ENCODE peak calls at places on chromosome 17, in six cellular contexts. Z, V, Q, M, G and A are unnamed samples.

GRCh38 chr17:19728114-19728495 is 11.7 kb upstream of the SLC47A2 start:
- DNase-seq in V (peak; percentile 58), Z (peak; percentile 90), M (peak; percentile 72), Q (peak; percentile 77), G (no peak), A (peak; percentile 79)

GRCh38 chr17:8004899-8005298 is 2.5 kb downstream of the GUCY2D start:
- DNase-seq in Z (no peak), M (peak; percentile 59), V (peak; percentile 40), Q (peak; percentile 69), G (no peak), A (no peak)

GRCh38 chr17:12510535-12510934 is 155.2 kb upstream of the MYOCD start:
- DNase-seq in M (peak; percentile 43), Q (peak; percentile 44), Z (no peak), G (no peak), V (no peak), A (no peak)

GRCh38 chr17:43846963-43847369 is at the start of gene CD300LG:
- DNase-seq in Z (no peak), M (no peak), Q (no peak), V (no peak), G (no peak), A (peak; percentile 37)

GRCh38 chr17:38667099-38667786 is 7.5 kb downstream of the EPOP start:
- DNase-seq in M (peak; percentile 76), V (peak; percentile 77), Z (peak; percentile 81), Q (peak; percentile 85), G (peak; percentile 79), A (peak; percentile 58)

GRCh38 chr17:45381001-45381400 is 51.7 kb downstream of the ARHGAP27 start:
- DNase-seq in Z (no peak), V (no peak), Q (no peak), G (no peak), M (peak; percentile 27), A (no peak)

GRCh38 chr17:57501016-57501415 is 244.1 kb downstream of the CCDC182 start:
- DNase-seq in M (no peak), V (no peak), Z (no peak), G (no peak), Q (no peak), A (no peak)

GRCh38 chr17:34584805-34585416 is 5.5 kb downstream of the TMEM132E start:
- DNase-seq in M (peak; percentile 15), Q (peak; percentile 57), G (no peak), V (peak; percentile 34), Z (no peak), A (no peak)

GRCh38 chr17:79737046-79737921 is 6.5 kb downstream of the ENPP7 start:
- DNase-seq in M (no peak), V (no peak), Z (no peak), Q (no peak), G (no peak), A (no peak)

GRCh38 chr17:47205419-47205963 is 3.7 kb upstream of the MYL4 start:
- DNase-seq in G (no peak), Q (peak; percentile 93), M (peak; percentile 50), Z (peak; percentile 76), V (peak; percentile 22), A (no peak)

GRCh38 chr17:74987418-74987908 is at the start of gene CDR2L:
- DNase-seq in Q (peak; percentile 94), G (peak; percentile 83), V (peak; percentile 94), M (peak; percentile 90), Z (peak; percentile 99), A (peak; percentile 97)

GRCh38 chr17:67469208-67469980 is 92.3 kb downstream of the PITPNC1 start:
- DNase-seq in M (no peak), V (no peak), G (no peak), Z (no peak), Q (peak; percentile 39), A (no peak)

GRCh38 chr17:42657824-42658588 is 1.1 kb upstream of the TUBG2 start:
- DNase-seq in M (no peak), Q (no peak), G (no peak), V (no peak), Z (no peak), A (no peak)

GRCh38 chr17:61363601-61364462 is 35.8 kb upstream of the TBX2 start:
- DNase-seq in Z (no peak), M (no peak), Q (no peak), G (no peak), V (no peak), A (no peak)

GRCh38 chr17:2974347-2974746 is 89.1 kb downstream of the OR1D5 start:
- DNase-seq in M (no peak), G (no peak), Q (no peak), Z (no peak), V (no peak), A (no peak)

GRCh38 chr17:64146418-64147109 is 16.6 kb upstream of the ERN1 start:
- DNase-seq in Z (peak; percentile 84), Q (peak; percentile 80), M (peak; percentile 83), G (no peak), V (peak; percentile 53), A (peak; percentile 65)
- TF ChIP-seq CTCF in Z (no peak), Q (no peak), M (no peak), G (no peak), V (no peak), A (no peak)

DNA sequence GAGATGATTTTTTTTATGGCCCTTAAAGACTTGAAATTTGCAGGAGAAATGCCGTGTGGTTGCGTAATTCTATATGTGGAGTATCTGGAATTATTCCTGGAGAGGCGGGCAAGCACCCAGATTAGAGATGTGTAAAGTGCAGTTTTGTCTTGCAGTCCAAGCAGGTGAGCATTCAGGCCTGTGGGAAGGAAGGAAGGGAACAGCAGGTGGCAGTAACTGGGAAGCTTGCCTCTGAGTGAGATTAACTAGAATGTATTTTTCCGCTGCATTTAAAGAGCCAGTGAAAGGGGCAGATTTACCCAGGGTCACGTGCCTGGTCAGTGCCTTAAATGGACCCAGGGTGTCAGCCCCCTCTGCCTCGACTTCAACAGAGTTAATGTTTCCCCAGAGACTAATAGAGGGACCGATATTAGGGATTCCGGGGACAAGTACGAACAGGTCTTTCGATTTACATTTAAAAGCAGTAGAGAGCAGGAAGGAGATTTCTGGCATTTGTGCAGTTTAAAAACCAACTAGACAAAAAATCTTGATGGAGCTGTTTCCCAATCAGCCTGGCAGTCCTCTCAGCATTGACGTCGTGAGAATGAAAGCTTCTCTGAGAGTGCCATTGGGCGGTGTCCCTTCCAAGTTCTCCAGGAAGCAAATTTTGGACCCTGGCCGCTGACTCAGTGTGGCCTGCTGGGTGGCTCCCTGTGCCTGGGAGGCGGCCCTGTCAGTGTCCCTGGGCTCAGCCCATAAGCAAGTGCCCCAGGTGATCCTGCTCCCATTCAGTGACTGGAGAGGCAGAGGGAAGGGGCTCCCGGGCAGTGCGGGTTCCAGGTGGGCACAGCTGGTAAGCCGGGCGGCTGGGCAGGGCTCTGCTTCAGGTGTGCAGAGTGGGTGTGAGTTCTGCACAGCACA is 38.2 kb downstream of the KSR1 start:
- DNase-seq in G (no peak), M (peak; percentile 74), Z (peak; percentile 91), Q (peak; percentile 44), V (peak; percentile 65), A (peak; percentile 47)
- TF ChIP-seq CTCF in G (peak; percentile 68), M (peak; percentile 27), Z (peak; percentile 62), Q (peak; percentile 50), V (peak; percentile 61), A (peak; percentile 31)

DNA sequence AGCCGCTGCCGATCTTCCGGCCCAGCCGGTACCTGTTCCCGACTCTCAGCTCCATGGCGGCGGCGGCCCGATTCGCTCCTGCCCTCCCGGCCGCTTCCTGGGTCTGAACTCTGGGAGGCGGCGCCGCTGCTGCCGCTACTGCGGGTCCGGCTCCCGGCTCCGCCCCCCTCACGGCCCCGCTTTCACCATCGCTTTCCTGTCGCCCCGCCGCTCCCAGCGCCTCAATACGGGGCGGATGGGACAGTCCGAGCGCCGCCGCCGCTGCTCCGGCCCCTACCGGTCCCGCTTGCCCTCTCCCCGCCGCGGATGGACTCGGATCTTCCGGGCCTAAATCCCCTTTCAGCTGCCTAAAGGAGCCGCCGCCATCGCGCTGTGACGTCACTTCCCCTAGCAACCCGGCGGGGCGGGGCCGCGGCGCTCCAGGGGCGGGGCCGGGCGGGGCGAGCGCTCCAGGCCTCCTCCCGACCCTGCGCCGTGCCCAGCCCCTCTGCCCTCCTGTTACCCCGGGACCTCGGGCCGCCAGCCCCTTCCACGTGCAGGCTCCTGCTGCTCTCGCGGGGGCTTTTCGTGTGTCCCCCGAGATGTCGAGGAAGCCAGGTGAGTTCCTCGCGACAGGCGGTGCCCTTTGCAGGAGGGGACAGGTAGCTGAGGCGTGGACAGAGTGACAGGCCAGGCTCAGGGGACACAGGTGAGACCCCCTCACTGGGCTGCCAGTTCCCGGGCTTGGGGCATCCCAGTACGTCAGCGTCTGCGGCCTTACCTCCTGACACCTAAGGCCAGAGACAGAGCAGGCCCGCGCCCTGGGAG is at the start of gene CSNK1D:
- DNase-seq in V (peak; percentile 89), G (peak; percentile 97), Q (peak; percentile 82), M (peak; percentile 83), Z (peak; percentile 95), A (peak; percentile 91)
- TF ChIP-seq CTCF in V (no peak), G (no peak), Q (no peak), M (no peak), Z (no peak), A (no peak)

GRCh38 chr17:69064476-69064875 is 3.7 kb upstream of the ABCA9 start:
- DNase-seq in M (no peak), Q (no peak), Z (no peak), G (no peak), V (no peak), A (no peak)

GRCh38 chr17:69069289-69069688 is 8.6 kb upstream of the ABCA9 start:
- DNase-seq in V (no peak), Z (no peak), Q (no peak), M (no peak), G (no peak), A (no peak)

GRCh38 chr17:69066482-69066881 is 5.8 kb upstream of the ABCA9 start:
- DNase-seq in M (no peak), G (no peak), Q (no peak), V (no peak), Z (no peak), A (no peak)

GRCh38 chr17:69065113-69065512 is 4.4 kb upstream of the ABCA9 start:
- DNase-seq in Q (no peak), G (no peak), Z (no peak), V (no peak), M (no peak), A (no peak)

GRCh38 chr17:69067274-69068047 is 6.7 kb upstream of the ABCA9 start:
- DNase-seq in M (no peak), G (no peak), Q (no peak), V (no peak), Z (no peak), A (no peak)
- TF ChIP-seq CTCF in M (no peak), G (no peak), Q (peak; percentile 28), V (no peak), Z (no peak), A (no peak)

GRCh38 chr17:48998557-48999440 is 1.6 kb downstream of the IGF2BP1 start:
- DNase-seq in M (peak; percentile 59), V (no peak), G (no peak), Z (no peak), Q (peak; percentile 68), A (no peak)
- TF ChIP-seq CTCF in M (no peak), V (no peak), G (no peak), Z (no peak), Q (peak; percentile 47), A (no peak)